ENCODE peak calls at places on chromosomes 1 and 21, in six cellular contexts. O is endodermal cell, F is NCI-H1694 treated with DMSO at 0.1 percent for 48 hours, R is lower leg skin, T is DMS 273 treated with DMSO at 0.1 percent for 48 hours, V is endothelial cell. X is an unnamed sample.
A peak's percentile ranks its signal among the peaks of the same experiment; 100 is the strongest.

GRCh38 chr1:160625725-160626498 is 20.9 kb downstream of the SLAMF1 start:
- DNase-seq in O (no peak), F (no peak), R (no peak), T (no peak), V (no peak), X (no peak)

GRCh38 chr1:12460911-12461621 is 156.9 kb downstream of the DHRS3 start:
- DNase-seq in O (no peak), F (no peak), R (no peak), T (no peak), V (no peak), X (no peak)

GRCh38 chr1:7608628-7609295 is 162.3 kb upstream of the VAMP3 start:
- DNase-seq in O (peak; percentile 98), F (no peak), R (no peak), T (no peak), V (no peak), X (peak; percentile 94)

GRCh38 chr1:56803561-56804156 is 15.5 kb downstream of the FYB2 start:
- DNase-seq in O (peak; percentile 90), F (peak; percentile 50), R (no peak), T (peak; percentile 24), V (peak; percentile 60), X (peak; percentile 86)

GRCh38 chr1:150235436-150235851 is 468 bp downstream of the ANP32E start:
- DNase-seq in O (no peak), F (no peak), R (no peak), T (no peak), V (peak; percentile 11), X (no peak)

GRCh38 chr21:14306143-14306907 is 76.6 kb downstream of the HSPA13 start:
- DNase-seq in O (no peak), F (peak; percentile 17), R (no peak), T (no peak), V (no peak), X (peak; percentile 53)

GRCh38 chr1:33147997-33148314 is 33.9 kb downstream of the TRIM62 start:
- DNase-seq in O (peak; percentile 78), F (peak; percentile 19), R (no peak), T (no peak), V (no peak), X (no peak)

GRCh38 chr1:55381491-55381890 is 166.3 kb upstream of the USP24 start:
- DNase-seq in O (no peak), F (no peak), R (no peak), T (no peak), V (no peak), X (no peak)

GRCh38 chr21:46515109-46515508 is 56.4 kb downstream of the DIP2A start:
- DNase-seq in O (no peak), F (no peak), R (peak; percentile 42), T (no peak), V (no peak), X (no peak)

GRCh38 chr21:46229923-46230260 is 1.3 kb upstream of the LSS start:
- DNase-seq in O (no peak), F (no peak), R (no peak), T (no peak), V (no peak), X (no peak)

GRCh38 chr1:93814059-93814794 is 64.8 kb downstream of the DNTTIP2 start:
- DNase-seq in O (peak; percentile 90), F (peak; percentile 86), R (peak; percentile 80), T (peak; percentile 82), V (peak; percentile 61), X (peak; percentile 87)

GRCh38 chr1:63368131-63368530 is 704 bp downstream of the ALG6 start:
- DNase-seq in O (no peak), F (peak; percentile 27), R (no peak), T (no peak), V (no peak), X (no peak)

GRCh38 chr1:29754608-29755375 is 518.5 kb downstream of the PTPRU start:
- DNase-seq in O (peak; percentile 18), F (peak; percentile 22), R (no peak), T (no peak), V (no peak), X (peak; percentile 30)

GRCh38 chr21:35371217-35371616 is 322.1 kb upstream of the RUNX1 start:
- DNase-seq in O (no peak), F (no peak), R (no peak), T (no peak), V (no peak), X (no peak)

GRCh38 chr1:41032147-41032546 is 10.6 kb upstream of the SLFNL1 start:
- DNase-seq in O (no peak), F (no peak), R (no peak), T (no peak), V (no peak), X (no peak)

GRCh38 chr1:17617787-17618557 is 78.5 kb downstream of the ARHGEF10L start:
- DNase-seq in O (no peak), F (no peak), R (peak; percentile 47), T (no peak), V (no peak), X (no peak)

GRCh38 chr1:160117709-160118183 is 2.2 kb downstream of the ATP1A2 start:
- DNase-seq in O (peak; percentile 74), F (no peak), R (no peak), T (no peak), V (no peak), X (no peak)

X was measured in islet precursor cell.